ENCODE peak calls at places on chromosomes 2 and 18, in seven cellular contexts. A is esophagus squamous epithelium; T is activated T-helper 1 cell treated with anti-CD3 and anti-CD28 coated beads, Interleukin-2, amount 50 U/mL, for 16 hours; U is activated naive CD8-positive, alpha-beta T cell treated with anti-CD3 and anti-CD28 coated beads, Interleukin-2, amount 50 U/mL, for 16 hours; V is HuH-7.5; L is stimulated activated CD4-positive, alpha-beta T cell treated with anti-CD3 and anti-CD28 coated beads, Interleukin-1b, Interleukin-23, amount 100 ng/mL, for 24 hours; M is renal cortical epithelial cell. C is an unnamed sample.

GRCh38 chr2:241703128-241703604 is 1.3 kb downstream of the ING5 start:
- DNase-seq in A (no peak), T (no peak), U (no peak), V (no peak), L (no peak), M (no peak), C (peak)

GRCh38 chr2:235533203-235533602 is 39.4 kb downstream of the AGAP1 start:
- DNase-seq in A (no peak), T (no peak), U (no peak), V (no peak), L (no peak), M (no peak), C (no peak)

GRCh38 chr18:12014091-12014490 is 32.8 kb downstream of the IMPA2 start:
- DNase-seq in A (no peak), T (no peak), U (no peak), V (no peak), L (no peak), M (no peak), C (no peak)

GRCh38 chr2:101310591-101311389 is 2.3 kb upstream of the RNF149 start:
- DNase-seq in A (no peak), T (no peak), U (no peak), V (no peak), L (no peak), M (peak), C (no peak)

GRCh38 chr2:144325086-144325485 is 194.8 kb downstream of the ZEB2 start:
- DNase-seq in A (no peak), T (no peak), U (no peak), V (no peak), L (no peak), M (peak), C (no peak)

GRCh38 chr2:111946294-111947114 is 48.1 kb downstream of the MERTK start:
- DNase-seq in A (no peak), T (no peak), U (no peak), V (peak), L (no peak), M (peak), C (no peak)

GRCh38 chr2:26494199-26494598 is 16.3 kb upstream of the OTOF start:
- DNase-seq in A (no peak), T (no peak), U (no peak), V (no peak), L (no peak), M (no peak), C (no peak)

GRCh38 chr2:192286093-192286701 is 91.5 kb upstream of the TMEFF2 start:
- DNase-seq in A (no peak), T (no peak), U (no peak), V (no peak), L (no peak), M (peak), C (peak)

GRCh38 chr2:102273619-102274211 is 37.6 kb upstream of the IL1RL1 start:
- DNase-seq in A (no peak), T (no peak), U (no peak), V (no peak), L (no peak), M (no peak), C (no peak)

GRCh38 chr2:102803897-102804217 is 42.0 kb downstream of the TMEM182 start:
- DNase-seq in A (no peak), T (no peak), U (no peak), V (no peak), L (no peak), M (no peak), C (no peak)

GRCh38 chr2:120765031-120765910 is 29.6 kb downstream of the GLI2 start:
- DNase-seq in A (no peak), T (no peak), U (no peak), V (no peak), L (no peak), M (no peak), C (no peak)

GRCh38 chr2:69724540-69725159 is 17.3 kb upstream of the ANXA4 start:
- DNase-seq in A (peak), T (peak), U (peak), V (peak), L (peak), M (peak), C (peak)

GRCh38 chr18:58552057-58552461 is 76.8 kb downstream of the ALPK2 start:
- DNase-seq in A (no peak), T (peak), U (no peak), V (no peak), L (no peak), M (peak), C (no peak)

C was measured in NCI-H2227 treated with DMSO at 0.1 percent for 48 hours.